ENCODE peak calls at places on chromosomes 4 and X, in ten cellular contexts. U, R, X, A, W, I, M, Y, H and V are unnamed samples.

GRCh38 chrX:53714580-53715335 is 28.2 kb upstream of the HUWE1 start:
- DNase-seq in X (peak; percentile 18), H (peak; percentile 19), I (no peak), W (no peak), M (no peak), Y (peak; percentile 89), U (peak; percentile 50), R (no peak), A (peak; percentile 4), V (peak; percentile 45)

GRCh38 chrX:154378799-154379568 is at the start of gene EMD:
- DNase-seq in H (peak; percentile 95), X (peak; percentile 88), M (peak; percentile 97), A (peak; percentile 91), U (peak; percentile 94), I (peak; percentile 97), Y (peak; percentile 98), W (peak; percentile 98), R (peak; percentile 96), V (peak; percentile 95)

GRCh38 chr4:15703439-15703838 is 574 bp downstream of the BST1 start:
- DNase-seq in I (no peak), W (no peak), U (no peak), R (no peak), Y (no peak), A (no peak), M (no peak), X (no peak), H (no peak), V (no peak)

GRCh38 chr4:111632752-111633151 is 512.5 kb upstream of the FAM241A start:
- DNase-seq in R (no peak), W (no peak), Y (peak; percentile 16), U (no peak), H (no peak), A (no peak), X (no peak), I (no peak), M (no peak), V (no peak)

GRCh38 chr4:64272432-64272831 is 136.8 kb downstream of the TECRL start:
- DNase-seq in R (peak; percentile 21), H (no peak), M (no peak), U (no peak), W (peak; percentile 22), I (no peak), X (no peak), A (no peak), Y (peak; percentile 7), V (no peak)

GRCh38 chrX:123830309-123830708 is 29.5 kb upstream of the XIAP start:
- DNase-seq in H (no peak), U (no peak), I (no peak), Y (no peak), X (no peak), A (no peak), R (peak; percentile 74), W (no peak), M (no peak), V (peak; percentile 36)

GRCh38 chr4:13432453-13432852 is 51.7 kb downstream of the RAB28 start:
- DNase-seq in M (no peak), I (no peak), A (no peak), Y (no peak), X (no peak), H (no peak), W (no peak), U (no peak), R (no peak), V (no peak)

GRCh38 chr4:153987291-153987690 is 198.4 kb upstream of the SFRP2 start:
- DNase-seq in Y (no peak), U (no peak), A (no peak), X (no peak), H (no peak), W (no peak), M (no peak), I (no peak), R (no peak), V (no peak)

GRCh38 chr4:55736605-55737183 is 82.9 kb upstream of the EXOC1L start:
- DNase-seq in W (no peak), I (no peak), A (peak; percentile 23), Y (peak; percentile 64), U (no peak), M (peak; percentile 19), R (no peak), X (no peak), H (no peak), V (no peak)

GRCh38 chrX:18956322-18957032 is 27.4 kb downstream of the PHKA2 start:
- DNase-seq in M (no peak), X (no peak), U (no peak), H (no peak), Y (peak; percentile 69), R (no peak), A (no peak), W (no peak), I (no peak), V (no peak)

GRCh38 chr4:56699537-56699936 is 18.4 kb upstream of the HOPX start:
- DNase-seq in H (no peak), U (no peak), X (no peak), Y (no peak), W (no peak), R (no peak), M (no peak), I (no peak), A (no peak), V (no peak)

GRCh38 chr4:53371843-53372521 is 5.5 kb upstream of the FIP1L1 start:
- DNase-seq in U (no peak), Y (no peak), W (no peak), X (no peak), A (no peak), I (no peak), H (no peak), M (no peak), R (no peak), V (no peak)

DNA sequence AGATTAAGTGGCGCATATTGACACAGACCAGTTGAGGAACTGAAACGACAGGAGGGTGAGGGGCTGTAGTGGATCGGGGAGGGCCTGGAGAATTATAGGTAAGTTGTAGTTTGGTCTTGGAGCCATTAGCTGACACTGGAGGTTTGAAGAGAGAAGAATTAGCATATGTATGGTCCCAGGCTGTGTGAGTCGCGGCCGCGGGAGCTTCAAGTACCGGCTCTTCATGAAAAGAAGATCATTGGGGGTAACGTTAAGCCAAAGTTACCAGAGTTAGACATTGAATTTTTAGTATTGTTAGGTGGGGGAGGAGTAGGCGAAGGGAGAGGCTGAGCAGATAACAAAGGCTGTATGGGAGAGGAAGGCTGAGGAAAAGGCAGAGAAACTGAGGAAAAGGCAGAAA is 56.5 kb downstream of the ZNF674 start:
- DNase-seq in U (no peak), W (no peak), I (no peak), A (no peak), X (no peak), R (no peak), H (no peak), Y (no peak), M (no peak), V (no peak)
- H3K4me1 ChIP-seq in U (no peaks in the 10 kb centered on the region), W (no peaks in the 10 kb centered on the region), I (no peaks in the 10 kb centered on the region), A (no peaks in the 10 kb centered on the region), X (no peaks in the 10 kb centered on the region), R (no peaks in the 10 kb centered on the region), H (no peaks in the 10 kb centered on the region), Y (no peaks in the 10 kb centered on the region), M (no peaks in the 10 kb centered on the region), V (no peaks in the 10 kb centered on the region)

DNA sequence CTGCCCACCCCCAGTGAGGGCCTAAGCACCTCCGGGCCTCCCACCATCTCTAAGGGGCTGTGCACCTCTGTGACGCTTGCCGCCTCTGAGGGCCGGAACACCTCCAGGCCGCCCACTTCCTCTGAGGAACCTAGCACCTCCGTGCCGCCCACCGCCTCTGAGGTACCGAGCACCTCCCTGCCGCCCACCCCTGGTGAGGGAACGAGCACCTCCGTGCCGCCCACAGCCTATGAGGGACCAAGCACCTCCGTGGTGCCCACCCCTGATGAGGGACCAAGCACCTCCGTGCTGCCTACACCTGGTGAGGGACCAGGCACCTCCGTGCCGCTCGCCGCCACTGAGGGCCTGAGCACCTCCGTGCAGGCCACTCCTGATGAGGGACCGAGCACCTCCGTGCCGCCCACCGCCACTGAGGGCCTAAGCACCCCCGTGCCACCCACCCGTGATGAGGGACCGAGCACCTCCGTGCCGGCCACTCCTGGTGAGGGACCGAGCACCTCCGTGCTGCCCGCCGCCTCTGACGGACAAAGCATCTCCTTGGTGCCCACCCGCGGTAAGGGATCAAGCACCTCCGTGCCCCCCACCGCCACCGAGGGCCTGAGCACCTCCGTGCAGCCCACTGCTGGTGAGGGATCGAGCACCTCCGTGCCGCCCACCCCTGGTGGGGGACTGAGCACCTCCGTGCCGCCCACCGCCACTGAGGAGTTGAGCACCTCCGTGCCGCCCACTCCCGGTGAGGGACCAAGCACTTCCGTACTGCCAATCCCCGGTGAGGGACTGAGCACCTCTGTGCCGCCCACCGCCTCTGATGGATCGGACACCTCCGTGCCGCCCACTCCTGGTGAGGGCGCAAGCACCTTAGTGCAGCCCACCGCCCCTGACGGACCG is 977 bp downstream of the MAGEE1 start:
- DNase-seq in M (no peak), A (no peak), H (peak; percentile 14), R (peak; percentile 39), W (no peak), U (peak; percentile 53), Y (no peak), I (peak; percentile 74), X (peak; percentile 41), V (no peak)
- H3K4me3 ChIP-seq in M (peak overlapping the region; percentile 67), A (peak overlapping the region; percentile 53), H (peak overlapping the region; percentile 43), R (peak overlapping the region; percentile 53), W (peak overlapping the region; percentile 75), U (peak overlapping the region; percentile 67), Y (peak overlapping the region; percentile 86), I (peak overlapping the region; percentile 67), X (peak overlapping the region; percentile 74), V (peak overlapping the region; percentile 37)

GRCh38 chr4:6596948-6597347 is 22.0 kb downstream of the MAN2B2 start:
- DNase-seq in R (no peak), X (no peak), H (no peak), W (no peak), A (no peak), M (no peak), Y (no peak), U (no peak), I (no peak), V (no peak)
- H3K4me1 ChIP-seq in R (no peaks in the 10 kb centered on the region), X (no peaks in the 10 kb centered on the region), H (no peaks in the 10 kb centered on the region), W (no peaks in the 10 kb centered on the region), A (peaks cover 7% of the 10 kb centered on the region), M (no peaks in the 10 kb centered on the region), Y (no peaks in the 10 kb centered on the region), U (no peaks in the 10 kb centered on the region), I (no peaks in the 10 kb centered on the region), V (no peaks in the 10 kb centered on the region)

GRCh38 chrX:8036914-8037313 is 109.7 kb upstream of the PNPLA4 start:
- DNase-seq in U (no peak), H (no peak), M (no peak), I (no peak), Y (no peak), R (no peak), W (no peak), X (no peak), A (no peak), V (no peak)

GRCh38 chrX:8030361-8030760 is 103.1 kb upstream of the PNPLA4 start:
- DNase-seq in X (no peak), W (no peak), M (no peak), Y (peak; percentile 42), H (no peak), R (no peak), I (no peak), A (no peak), U (no peak), V (no peak)

GRCh38 chrX:8034058-8034457 is 106.8 kb upstream of the PNPLA4 start:
- DNase-seq in I (no peak), H (no peak), U (no peak), X (no peak), A (no peak), Y (no peak), W (no peak), R (no peak), M (no peak), V (no peak)

GRCh38 chrX:8037593-8038348 is 110.6 kb upstream of the PNPLA4 start:
- DNase-seq in R (no peak), H (no peak), Y (no peak), A (no peak), M (peak; percentile 70), I (no peak), U (no peak), W (no peak), X (no peak), V (no peak)

GRCh38 chrX:8033175-8033574 is 106.0 kb upstream of the PNPLA4 start:
- DNase-seq in A (no peak), M (no peak), X (no peak), I (no peak), R (no peak), Y (no peak), U (no peak), W (no peak), H (no peak), V (no peak)
- H3K4me3 ChIP-seq in A (no peak overlapping the region), M (no peak overlapping the region), X (no peak overlapping the region), I (no peak overlapping the region), R (no peak overlapping the region), Y (no peak overlapping the region), U (no peak overlapping the region), W (no peak overlapping the region), H (no peak overlapping the region), V (no peak overlapping the region)